ENCODE peak calls at places on chromosomes 12 and 14, in eight cellular contexts. A is stimulated activated CD4-positive, alpha-beta T cell treated with anti-CD3 and anti-CD28 coated beads, Interleukin-1b, Interleukin-23, amount 100 ng/mL, for 1 hour; U is cardiac fibroblast; J is GM12865; M is T-helper 9 cell; C is NCI-H460; R is HEK293T; I is stomach. V is an unnamed sample.

GRCh38 chr12:109612975-109613502 is 39.4 kb downstream of the MVK start:
- DNase-seq in U (peak; percentile 21), A (no peak), R (peak; percentile 39), I (no peak), J (peak; percentile 17), C (no peak), M (no peak), V (no peak)

GRCh38 chr14:79825046-79825521 is 386.2 kb downstream of the DIO2 start:
- DNase-seq in C (peak; percentile 38), R (no peak), I (no peak), U (peak; percentile 74), M (no peak), A (no peak), J (no peak), V (no peak)

GRCh38 chr12:13386269-13387039 is 189.9 kb downstream of the EMP1 start:
- DNase-seq in U (no peak), J (no peak), M (no peak), R (no peak), I (no peak), A (no peak), C (no peak), V (peak; percentile 72)

GRCh38 chr14:98489115-98489514 is 782.9 kb downstream of the BCL11B start:
- DNase-seq in U (no peak), A (no peak), M (no peak), J (no peak), R (no peak), C (peak; percentile 1), I (no peak), V (no peak)

GRCh38 chr14:37195327-37195726 is 2.4 kb upstream of the MIPOL1 start:
- DNase-seq in J (no peak), M (no peak), I (no peak), R (no peak), C (no peak), U (no peak), A (no peak), V (no peak)

GRCh38 chr12:123936956-123937706 is 35.5 kb downstream of the CCDC92 start:
- DNase-seq in C (no peak), J (no peak), R (no peak), U (no peak), M (no peak), I (no peak), A (no peak), V (no peak)

GRCh38 chr12:131775124-131775903 is 52.9 kb upstream of the MMP17 start:
- DNase-seq in I (no peak), U (no peak), J (peak; percentile 18), R (no peak), C (no peak), M (no peak), A (no peak), V (no peak)

GRCh38 chr12:116476227-116476852 is 82.8 kb upstream of the MAP1LC3B2 start:
- DNase-seq in R (no peak), A (no peak), U (peak; percentile 43), C (no peak), J (no peak), I (no peak), M (no peak), V (no peak)

GRCh38 chr12:29088611-29089219 is 60.4 kb upstream of the FAR2 start:
- DNase-seq in A (no peak), I (no peak), R (peak; percentile 12), C (no peak), J (no peak), M (no peak), U (peak; percentile 48), V (no peak)

GRCh38 chr12:89494411-89495231 is 30.0 kb downstream of the GALNT4 start:
- DNase-seq in I (no peak), A (no peak), R (no peak), M (no peak), C (no peak), U (no peak), J (peak; percentile 10), V (no peak)

GRCh38 chr14:59097681-59098080 is 90.8 kb upstream of the DAAM1 start:
- DNase-seq in J (no peak), C (no peak), U (peak; percentile 21), M (no peak), I (no peak), A (no peak), R (no peak), V (no peak)

GRCh38 chr12:63844391-63845341 is at the start of gene SRGAP1:
- DNase-seq in I (peak; percentile 52), C (peak; percentile 50), A (no peak), U (peak; percentile 93), R (peak; percentile 36), J (peak; percentile 32), M (no peak), V (no peak)

GRCh38 chr14:67853748-67854147 is 34.2 kb downstream of the RAD51B start:
- DNase-seq in A (no peak), J (no peak), C (no peak), R (no peak), I (no peak), U (no peak), M (no peak), V (no peak)